ENCODE peak calls at places on chromosomes 6 and 20, in eight cellular contexts. One of them, this sample, is unnamed.

GRCh38 chr20:50246367-50247195 is 56.0 kb downstream of the CEBPB start:
- DNase-seq in AG08396: no peak
- DNase-seq in stomach: peak
- DNase-seq in NCI-H2171 treated with DMSO at 0.1 percent for 48 hours: no peak
- DNase-seq in left cardiac atrium: no peak
- DNase-seq in stimulated activated CD4-positive, alpha-beta T cell treated with anti-CD3 and anti-CD28 coated beads, Interleukin-1b, Interleukin-23, amount 100 ng/mL, for 1 hour: no peak
- DNase-seq in glutamatergic neuron: no peak
- DNase-seq in iPS-NIHi11: peak
- DNase-seq in this sample: peak

GRCh38 chr20:61441537-61441936 is 189.5 kb downstream of the CDH4 start:
- DNase-seq in AG08396: no peak
- DNase-seq in stomach: no peak
- DNase-seq in NCI-H2171 treated with DMSO at 0.1 percent for 48 hours: no peak
- DNase-seq in left cardiac atrium: no peak
- DNase-seq in stimulated activated CD4-positive, alpha-beta T cell treated with anti-CD3 and anti-CD28 coated beads, Interleukin-1b, Interleukin-23, amount 100 ng/mL, for 1 hour: no peak
- DNase-seq in glutamatergic neuron: no peak
- DNase-seq in iPS-NIHi11: no peak
- DNase-seq in this sample: no peak

GRCh38 chr6:111709615-111710398 is 104.1 kb upstream of the TRAF3IP2 start:
- DNase-seq in AG08396: peak
- DNase-seq in stomach: peak
- DNase-seq in NCI-H2171 treated with DMSO at 0.1 percent for 48 hours: peak
- DNase-seq in left cardiac atrium: peak
- DNase-seq in stimulated activated CD4-positive, alpha-beta T cell treated with anti-CD3 and anti-CD28 coated beads, Interleukin-1b, Interleukin-23, amount 100 ng/mL, for 1 hour: peak
- DNase-seq in glutamatergic neuron: peak
- DNase-seq in iPS-NIHi11: peak
- DNase-seq in this sample: peak

GRCh38 chr6:18243302-18243893 is 20.9 kb downstream of the DEK start:
- DNase-seq in AG08396: no peak
- DNase-seq in stomach: no peak
- DNase-seq in NCI-H2171 treated with DMSO at 0.1 percent for 48 hours: no peak
- DNase-seq in left cardiac atrium: no peak
- DNase-seq in stimulated activated CD4-positive, alpha-beta T cell treated with anti-CD3 and anti-CD28 coated beads, Interleukin-1b, Interleukin-23, amount 100 ng/mL, for 1 hour: no peak
- DNase-seq in glutamatergic neuron: no peak
- DNase-seq in iPS-NIHi11: no peak
- DNase-seq in this sample: no peak

GRCh38 chr6:50608421-50608820 is 104.9 kb upstream of the TFAP2D start:
- DNase-seq in AG08396: no peak
- DNase-seq in stomach: no peak
- DNase-seq in NCI-H2171 treated with DMSO at 0.1 percent for 48 hours: no peak
- DNase-seq in left cardiac atrium: no peak
- DNase-seq in stimulated activated CD4-positive, alpha-beta T cell treated with anti-CD3 and anti-CD28 coated beads, Interleukin-1b, Interleukin-23, amount 100 ng/mL, for 1 hour: no peak
- DNase-seq in glutamatergic neuron: no peak
- DNase-seq in iPS-NIHi11: no peak
- DNase-seq in this sample: no peak

GRCh38 chr6:2102316-2102883 is 143.0 kb downstream of the GMDS start:
- DNase-seq in AG08396: no peak
- DNase-seq in stomach: no peak
- DNase-seq in NCI-H2171 treated with DMSO at 0.1 percent for 48 hours: no peak
- DNase-seq in left cardiac atrium: no peak
- DNase-seq in stimulated activated CD4-positive, alpha-beta T cell treated with anti-CD3 and anti-CD28 coated beads, Interleukin-1b, Interleukin-23, amount 100 ng/mL, for 1 hour: no peak
- DNase-seq in glutamatergic neuron: no peak
- DNase-seq in iPS-NIHi11: no peak
- DNase-seq in this sample: peak

GRCh38 chr6:33856655-33857054 is 52.9 kb upstream of the MLN start:
- DNase-seq in AG08396: no peak
- DNase-seq in stomach: peak
- DNase-seq in NCI-H2171 treated with DMSO at 0.1 percent for 48 hours: no peak
- DNase-seq in left cardiac atrium: no peak
- DNase-seq in stimulated activated CD4-positive, alpha-beta T cell treated with anti-CD3 and anti-CD28 coated beads, Interleukin-1b, Interleukin-23, amount 100 ng/mL, for 1 hour: no peak
- DNase-seq in glutamatergic neuron: no peak
- DNase-seq in iPS-NIHi11: no peak
- DNase-seq in this sample: no peak

GRCh38 chr20:57713505-57713903 is 3.7 kb upstream of the PMEPA1 start:
- DNase-seq in AG08396: no peak
- DNase-seq in stomach: no peak
- DNase-seq in NCI-H2171 treated with DMSO at 0.1 percent for 48 hours: no peak
- DNase-seq in left cardiac atrium: no peak
- DNase-seq in stimulated activated CD4-positive, alpha-beta T cell treated with anti-CD3 and anti-CD28 coated beads, Interleukin-1b, Interleukin-23, amount 100 ng/mL, for 1 hour: no peak
- DNase-seq in glutamatergic neuron: no peak
- DNase-seq in iPS-NIHi11: no peak
- DNase-seq in this sample: no peak

GRCh38 chr20:49207071-49207470 is 12.1 kb upstream of the DDX27 start:
- DNase-seq in AG08396: no peak
- DNase-seq in stomach: no peak
- DNase-seq in NCI-H2171 treated with DMSO at 0.1 percent for 48 hours: no peak
- DNase-seq in left cardiac atrium: no peak
- DNase-seq in stimulated activated CD4-positive, alpha-beta T cell treated with anti-CD3 and anti-CD28 coated beads, Interleukin-1b, Interleukin-23, amount 100 ng/mL, for 1 hour: no peak
- DNase-seq in glutamatergic neuron: no peak
- DNase-seq in iPS-NIHi11: peak
- DNase-seq in this sample: no peak

GRCh38 chr20:62782149-62782892 is 14.0 kb upstream of the MRGBP start:
- DNase-seq in AG08396: no peak
- DNase-seq in stomach: no peak
- DNase-seq in NCI-H2171 treated with DMSO at 0.1 percent for 48 hours: peak
- DNase-seq in left cardiac atrium: no peak
- DNase-seq in stimulated activated CD4-positive, alpha-beta T cell treated with anti-CD3 and anti-CD28 coated beads, Interleukin-1b, Interleukin-23, amount 100 ng/mL, for 1 hour: no peak
- DNase-seq in glutamatergic neuron: no peak
- DNase-seq in iPS-NIHi11: peak
- DNase-seq in this sample: no peak

GRCh38 chr6:44855562-44856494 is 468.3 kb downstream of the CDC5L start:
- DNase-seq in AG08396: no peak
- DNase-seq in stomach: no peak
- DNase-seq in NCI-H2171 treated with DMSO at 0.1 percent for 48 hours: no peak
- DNase-seq in left cardiac atrium: no peak
- DNase-seq in stimulated activated CD4-positive, alpha-beta T cell treated with anti-CD3 and anti-CD28 coated beads, Interleukin-1b, Interleukin-23, amount 100 ng/mL, for 1 hour: no peak
- DNase-seq in glutamatergic neuron: no peak
- DNase-seq in iPS-NIHi11: no peak
- DNase-seq in this sample: no peak